ENCODE peak calls at places on chromosome 21, in six cellular contexts. P, V, B, F, T and R are unnamed samples.

GRCh38 chr21:31654340-31654739 is 5.2 kb upstream of the SOD1 start:
- DNase-seq in F (no peak), V (no peak), B (no peak), T (no peak), P (no peak), R (no peak)

GRCh38 chr21:34819357-34819999 is 150.7 kb downstream of the CLIC6 start:
- DNase-seq in T (no peak), V (no peak), P (no peak), F (no peak), B (no peak), R (peak)

GRCh38 chr21:44024895-44025353 is 12.8 kb downstream of the TRAPPC10 start:
- DNase-seq in P (peak), T (no peak), V (no peak), B (no peak), F (no peak), R (no peak)

GRCh38 chr21:35045539-35046222 is 3.4 kb downstream of the RUNX1 start:
- DNase-seq in B (no peak), F (no peak), V (no peak), P (peak), T (no peak), R (no peak)

GRCh38 chr21:40706161-40706560 is 140.8 kb downstream of the DSCAM start:
- DNase-seq in P (no peak), T (no peak), B (no peak), F (no peak), V (no peak), R (no peak)

GRCh38 chr21:42003051-42003461 is 7.1 kb downstream of the ZBTB21 start:
- DNase-seq in F (no peak), T (no peak), V (no peak), P (peak), B (no peak), R (no peak)

GRCh38 chr21:42093991-42094417 is 22.9 kb downstream of the UMODL1 start:
- DNase-seq in F (no peak), T (no peak), B (no peak), P (no peak), V (peak), R (no peak)

GRCh38 chr21:40671721-40672120 is 175.2 kb downstream of the DSCAM start:
- DNase-seq in F (no peak), T (no peak), B (no peak), P (no peak), V (no peak), R (no peak)

GRCh38 chr21:41364308-41364707 is 2.5 kb downstream of the MX2 start:
- DNase-seq in B (no peak), T (no peak), F (no peak), P (no peak), V (no peak), R (peak)

GRCh38 chr21:25710550-25710949 is 24.2 kb downstream of the ATP5PF start:
- DNase-seq in T (no peak), B (no peak), F (no peak), P (no peak), V (no peak), R (no peak)

GRCh38 chr21:15210235-15210678 is 145.5 kb upstream of the NRIP1 start:
- DNase-seq in B (no peak), P (no peak), V (peak), T (peak), F (no peak), R (peak)

GRCh38 chr21:46145840-46146691 is 9.3 kb downstream of the FTCD start:
- DNase-seq in F (no peak), T (peak), B (no peak), V (no peak), P (no peak), R (no peak)

GRCh38 chr21:46247699-46248460 is 19.3 kb upstream of the LSS start:
- DNase-seq in B (no peak), T (no peak), V (no peak), F (no peak), P (no peak), R (no peak)

GRCh38 chr21:16308269-16308668 is 578.5 kb downstream of the USP25 start:
- DNase-seq in F (peak), V (no peak), P (no peak), T (no peak), B (no peak), R (no peak)

GRCh38 chr21:41478319-41479177 is 29.4 kb downstream of the TMPRSS2 start:
- DNase-seq in T (no peak), V (no peak), B (no peak), P (no peak), F (no peak), R (no peak)

GRCh38 chr21:33402011-33402979 is 918 bp upstream of the IFNGR2 start:
- DNase-seq in T (peak), F (no peak), B (no peak), V (no peak), P (peak), R (peak)

GRCh38 chr21:44932366-44933181 is 7.3 kb upstream of the SLX9 start:
- DNase-seq in V (no peak), P (peak), F (peak), T (no peak), B (peak), R (no peak)

GRCh38 chr21:35256468-35256988 is 207.4 kb upstream of the RUNX1 start:
- DNase-seq in P (no peak), V (peak), T (peak), F (peak), B (no peak), R (peak)

GRCh38 chr21:44013380-44014088 is 1.4 kb downstream of the TRAPPC10 start:
- DNase-seq in B (no peak), T (no peak), F (no peak), V (no peak), P (peak), R (no peak)

GRCh38 chr21:21010228-21010627 is 12.0 kb downstream of the NCAM2 start:
- DNase-seq in P (no peak), T (no peak), V (no peak), B (no peak), F (no peak), R (no peak)

GRCh38 chr21:31894441-31894840 is 21.6 kb downstream of the HUNK start:
- DNase-seq in T (no peak), P (no peak), B (no peak), V (no peak), F (no peak), R (no peak)

GRCh38 chr21:21971384-21971783 is 973.2 kb downstream of the NCAM2 start:
- DNase-seq in B (no peak), V (no peak), P (no peak), F (peak), T (no peak), R (no peak)

GRCh38 chr21:41207401-41208388 is 39.7 kb downstream of the BACE2 start:
- DNase-seq in B (no peak), V (peak), P (no peak), T (peak), F (peak), R (no peak)

GRCh38 chr21:44285547-44285992 is at the start of gene AIRE:
- DNase-seq in P (no peak), V (no peak), T (no peak), B (no peak), F (no peak), R (no peak)

GRCh38 chr21:41411449-41412089 is 14.5 kb upstream of the MX1 start:
- DNase-seq in B (no peak), V (no peak), T (no peak), P (no peak), F (peak), R (no peak)

GRCh38 chr21:33449650-33450049 is 30.1 kb downstream of the TMEM50B start:
- DNase-seq in T (no peak), V (no peak), P (no peak), F (no peak), B (no peak), R (no peak)

GRCh38 chr21:43269461-43269860 is 100.7 kb downstream of the CRYAA start:
- DNase-seq in F (no peak), V (no peak), P (no peak), B (no peak), T (no peak), R (no peak)